ENCODE peak calls at places on chromosomes 12 and 14, in four cellular contexts. One of them, this sample, is unnamed.

GRCh38 chr12:116313194-116313910 is 35.9 kb upstream of the MED13L start:
- DNase-seq in ovary: no peak
- DNase-seq in sigmoid colon: no peak
- DNase-seq in uterus: no peak
- DNase-seq in this sample: no peak

GRCh38 chr12:2094597-2094996 is 41.8 kb downstream of the CACNA1C start:
- DNase-seq in ovary: no peak
- DNase-seq in sigmoid colon: no peak
- DNase-seq in uterus: no peak
- DNase-seq in this sample: no peak

GRCh38 chr14:65728604-65729003 is 316.1 kb downstream of the FUT8 start:
- DNase-seq in ovary: no peak
- DNase-seq in sigmoid colon: no peak
- DNase-seq in uterus: no peak
- DNase-seq in this sample: no peak

GRCh38 chr12:78585132-78585531 is 279.4 kb upstream of the SYT1 start:
- DNase-seq in ovary: no peak
- DNase-seq in sigmoid colon: no peak
- DNase-seq in uterus: no peak
- DNase-seq in this sample: no peak

GRCh38 chr14:72560331-72560730 is 333.6 kb downstream of the DPF3 start:
- DNase-seq in ovary: no peak
- DNase-seq in sigmoid colon: no peak
- DNase-seq in uterus: no peak
- DNase-seq in this sample: no peak

GRCh38 chr14:79016828-79017505 is 846.8 kb downstream of the NRXN3 start:
- DNase-seq in ovary: no peak
- DNase-seq in sigmoid colon: no peak
- DNase-seq in uterus: no peak
- DNase-seq in this sample: no peak

GRCh38 chr12:72872488-72872887 is 600.3 kb downstream of the TRHDE start:
- DNase-seq in ovary: no peak
- DNase-seq in sigmoid colon: no peak
- DNase-seq in uterus: no peak
- DNase-seq in this sample: no peak

GRCh38 chr12:64029013-64029857 is 184.7 kb downstream of the SRGAP1 start:
- DNase-seq in ovary: no peak
- DNase-seq in sigmoid colon: peak
- DNase-seq in uterus: peak
- DNase-seq in this sample: no peak

GRCh38 chr14:100698719-100699448 is 27.8 kb upstream of the DLK1 start:
- DNase-seq in ovary: no peak
- DNase-seq in sigmoid colon: no peak
- DNase-seq in uterus: no peak
- DNase-seq in this sample: no peak

GRCh38 chr12:131202592-131203378 is 249.1 kb downstream of the ADGRD1 start:
- DNase-seq in ovary: no peak
- DNase-seq in sigmoid colon: no peak
- DNase-seq in uterus: no peak
- DNase-seq in this sample: no peak

GRCh38 chr14:52961060-52961639 is 10.3 kb upstream of the FERMT2 start:
- DNase-seq in ovary: peak
- DNase-seq in sigmoid colon: peak
- DNase-seq in uterus: peak
- DNase-seq in this sample: peak

GRCh38 chr14:54893151-54893760 is 9.4 kb downstream of the GCH1 start:
- DNase-seq in ovary: no peak
- DNase-seq in sigmoid colon: no peak
- DNase-seq in uterus: no peak
- DNase-seq in this sample: no peak

GRCh38 chr12:100820314-100820713 is 25.7 kb downstream of the ANO4 start:
- DNase-seq in ovary: no peak
- DNase-seq in sigmoid colon: no peak
- DNase-seq in uterus: no peak
- DNase-seq in this sample: no peak

DNA sequence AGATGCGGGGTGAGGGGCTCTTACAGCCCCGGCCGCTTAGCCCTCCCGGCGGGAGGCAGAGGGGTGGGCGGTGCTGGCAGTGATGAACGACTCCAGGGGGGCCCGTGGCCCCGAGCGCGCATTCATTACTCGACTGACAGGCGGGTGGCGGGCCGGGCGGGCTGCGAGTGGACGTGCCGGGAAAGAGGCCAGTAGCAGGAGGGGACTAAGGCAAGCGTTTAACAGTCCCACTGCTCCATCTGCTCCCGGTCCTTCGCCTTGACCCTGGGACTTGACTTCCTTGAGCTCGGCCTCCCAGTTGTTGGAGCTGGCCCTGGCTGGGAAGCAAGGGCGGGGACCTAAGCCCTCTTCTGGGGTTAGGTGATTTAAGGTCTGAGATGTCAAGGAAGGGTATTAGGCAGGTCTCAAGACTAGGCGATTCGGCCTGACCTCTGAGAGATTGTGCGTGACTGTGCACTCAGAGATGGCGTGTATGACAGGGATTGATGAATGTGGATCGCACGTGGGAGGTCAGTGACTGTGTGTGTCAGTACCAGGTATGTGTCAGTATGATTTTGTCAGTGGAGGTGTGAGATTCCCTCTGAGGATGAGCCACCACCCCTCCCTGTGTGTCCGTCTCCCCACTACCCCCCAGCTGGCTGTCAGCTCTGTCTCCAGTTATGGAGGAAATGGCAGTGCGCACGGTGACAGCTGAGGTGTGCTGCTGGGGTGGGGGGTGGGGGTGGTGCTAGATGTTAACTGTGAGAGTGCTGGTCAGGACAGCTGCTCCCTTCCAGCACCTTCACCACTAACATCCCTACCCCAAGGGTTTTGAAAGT is 3.6 kb upstream of the DNAJC22 start:
- DNase-seq in ovary: no peak
- DNase-seq in sigmoid colon: peak
- DNase-seq in uterus: no peak
- DNase-seq in this sample: peak
- TF ChIP-seq POLR2A in ovary: no peak
- TF ChIP-seq POLR2A in sigmoid colon: no peak
- TF ChIP-seq POLR2A in uterus: no peak
- TF ChIP-seq POLR2A in this sample: no peak

DNA sequence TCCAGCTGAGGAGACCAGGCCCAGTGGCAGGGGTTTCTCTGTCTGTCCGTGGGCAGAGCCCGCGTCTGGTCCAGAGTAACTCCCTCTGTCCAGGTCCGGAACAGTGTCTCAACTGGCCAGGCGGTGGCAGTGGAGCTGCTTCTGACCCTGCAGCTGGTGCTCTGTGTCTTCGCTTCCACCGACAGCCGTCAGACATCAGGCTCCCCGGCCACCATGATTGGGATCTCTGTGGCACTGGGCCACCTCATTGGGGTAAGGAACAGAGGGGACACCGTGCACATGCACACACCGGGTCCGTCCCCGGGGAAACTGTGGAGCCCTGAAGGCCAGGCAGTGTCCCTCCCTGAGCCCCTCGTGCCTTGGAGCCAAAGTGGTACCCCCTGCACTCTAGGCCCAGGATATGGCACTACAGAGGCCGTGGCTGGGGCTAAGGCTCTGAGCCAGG is 1.5 kb downstream of the AQP6 start:
- DNase-seq in ovary: peak
- DNase-seq in sigmoid colon: peak
- DNase-seq in uterus: peak
- DNase-seq in this sample: peak
- H3K4me3 ChIP-seq in ovary: no peak
- H3K4me3 ChIP-seq in sigmoid colon: no peak
- H3K4me3 ChIP-seq in uterus: no peak
- H3K4me3 ChIP-seq in this sample: no peak

GRCh38 chr12:50507930-50508329 is 3.1 kb downstream of the DIP2B start:
- DNase-seq in ovary: no peak
- DNase-seq in sigmoid colon: no peak
- DNase-seq in uterus: no peak
- DNase-seq in this sample: no peak

GRCh38 chr12:50507474-50507838 is 2.7 kb downstream of the DIP2B start:
- DNase-seq in ovary: no peak
- DNase-seq in sigmoid colon: no peak
- DNase-seq in uterus: no peak
- DNase-seq in this sample: no peak

GRCh38 chr12:50506753-50507473 is 2.1 kb downstream of the DIP2B start:
- DNase-seq in ovary: no peak
- DNase-seq in sigmoid colon: no peak
- DNase-seq in uterus: no peak
- DNase-seq in this sample: no peak

GRCh38 chr12:50509009-50509663 is 4.4 kb downstream of the DIP2B start:
- DNase-seq in ovary: no peak
- DNase-seq in sigmoid colon: no peak
- DNase-seq in uterus: no peak
- DNase-seq in this sample: no peak

DNA sequence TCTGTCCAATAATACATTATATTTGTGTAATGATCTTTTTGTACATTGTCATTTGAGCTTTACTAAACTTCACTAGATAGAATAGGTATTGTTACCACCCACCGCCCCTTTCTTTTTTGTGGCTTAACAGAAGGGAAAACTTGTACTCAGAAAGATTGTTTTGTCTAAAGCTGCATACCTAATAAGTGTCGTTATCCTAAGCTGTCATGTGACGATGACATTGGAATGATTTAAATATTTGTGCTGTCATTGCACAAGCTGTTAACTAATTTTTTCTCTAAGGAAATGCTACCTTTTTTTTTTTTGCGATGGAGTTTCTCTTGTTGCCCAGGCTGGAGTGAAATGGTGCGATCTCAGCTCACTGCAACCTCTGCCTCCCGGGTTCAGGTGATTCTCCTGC is 3.6 kb downstream of the DIP2B start:
- DNase-seq in ovary: no peak
- DNase-seq in sigmoid colon: no peak
- DNase-seq in uterus: no peak
- DNase-seq in this sample: no peak
- TF ChIP-seq POLR2A in ovary: no peak
- TF ChIP-seq POLR2A in sigmoid colon: no peak
- TF ChIP-seq POLR2A in uterus: no peak
- TF ChIP-seq POLR2A in this sample: no peak

GRCh38 chr12:6607751-6608591 is 792 bp upstream of the CHD4 start:
- DNase-seq in ovary: peak
- DNase-seq in sigmoid colon: peak
- DNase-seq in uterus: peak
- DNase-seq in this sample: peak
- H3K4me3 ChIP-seq in ovary: no peak
- H3K4me3 ChIP-seq in sigmoid colon: no peak
- H3K4me3 ChIP-seq in uterus: no peak
- H3K4me3 ChIP-seq in this sample: no peak

GRCh38 chr12:106120578-106121105 is 18.1 kb downstream of the NUAK1 start:
- DNase-seq in ovary: no peak
- DNase-seq in sigmoid colon: no peak
- DNase-seq in uterus: peak
- DNase-seq in this sample: no peak
- TF ChIP-seq POLR2A in ovary: no peak
- TF ChIP-seq POLR2A in sigmoid colon: no peak
- TF ChIP-seq POLR2A in uterus: no peak
- TF ChIP-seq POLR2A in this sample: no peak

This sample was measured in thyroid gland.